ENCODE peak calls at places on chromosome 12, in eight cellular contexts. M is iPS-NIHi11; C is spleen; Z is CD8-positive, alpha-beta T cell; J is HS-5; E is mesendoderm; A is posterior cingulate gyrus; U is ureter. W is an unnamed sample.
A peak's percentile ranks its signal among the peaks of the same experiment; 100 is the strongest.

GRCh38 chr12:57823131-57823907 is 4.8 kb upstream of the AVIL start:
- DNase-seq in E (no peak), Z (no peak), C (peak; percentile 60), A (no peak), U (no peak), J (no peak), M (no peak), W (no peak)

GRCh38 chr12:126069549-126070165 is 1004.4 kb downstream of the AACS start:
- DNase-seq in M (peak; percentile 13), U (no peak), C (no peak), A (no peak), Z (no peak), E (peak; percentile 82), J (peak; percentile 73), W (no peak)

GRCh38 chr12:121334513-121335343 is 17.5 kb downstream of the ANAPC5 start:
- DNase-seq in Z (no peak), C (no peak), M (peak; percentile 74), U (no peak), E (peak; percentile 70), J (peak; percentile 10), A (no peak), W (no peak)

GRCh38 chr12:64720884-64721283 is 38.3 kb downstream of the GNS start:
- DNase-seq in E (no peak), A (no peak), U (no peak), C (no peak), J (no peak), Z (no peak), M (no peak), W (no peak)

GRCh38 chr12:5809586-5809985 is 135.5 kb downstream of the ANO2 start:
- DNase-seq in A (no peak), Z (no peak), U (no peak), C (no peak), E (no peak), J (no peak), M (no peak), W (no peak)

GRCh38 chr12:100303831-100304230 is 36.9 kb downstream of the SCYL2 start:
- DNase-seq in A (no peak), M (no peak), U (no peak), Z (no peak), J (no peak), E (no peak), C (no peak), W (no peak)

GRCh38 chr12:78928200-78929074 is 63.9 kb downstream of the SYT1 start:
- DNase-seq in C (no peak), M (no peak), U (no peak), J (peak; percentile 24), Z (no peak), E (no peak), A (no peak), W (no peak)

GRCh38 chr12:59084758-59085383 is 164.6 kb upstream of the LRIG3 start:
- DNase-seq in J (no peak), E (peak; percentile 44), C (no peak), M (peak; percentile 15), Z (no peak), U (peak; percentile 45), A (no peak), W (peak; percentile 38)

GRCh38 chr12:100253437-100253836 is 13.4 kb downstream of the DEPDC4 start:
- DNase-seq in Z (no peak), A (no peak), J (no peak), C (no peak), U (no peak), E (no peak), M (no peak), W (no peak)

GRCh38 chr12:130124106-130124505 is 38.2 kb upstream of the FZD10 start:
- DNase-seq in U (no peak), A (no peak), C (peak; percentile 45), Z (no peak), E (no peak), M (no peak), J (no peak), W (no peak)

GRCh38 chr12:6335451-6336078 is 6.3 kb downstream of the TNFRSF1A start:
- DNase-seq in C (peak; percentile 96), A (peak; percentile 79), M (peak; percentile 54), U (peak; percentile 83), Z (peak; percentile 68), E (peak; percentile 82), J (no peak), W (peak; percentile 95)

GRCh38 chr12:62950317-62950716 is 15.4 kb upstream of the PPM1H start:
- DNase-seq in A (no peak), U (no peak), M (no peak), E (no peak), Z (no peak), C (no peak), J (no peak), W (no peak)

GRCh38 chr12:46963977-46964376 is 115.4 kb upstream of the PCED1B start:
- DNase-seq in A (no peak), Z (no peak), U (no peak), M (peak; percentile 25), C (no peak), J (no peak), E (no peak), W (no peak)

GRCh38 chr12:29762637-29763300 is 21.0 kb downstream of the TMTC1 start:
- DNase-seq in Z (no peak), J (no peak), C (no peak), M (no peak), U (peak; percentile 56), E (no peak), A (peak; percentile 80), W (no peak)

W was measured in kidney.